ENCODE peak calls at places on chromosomes 11 and 22, in eight cellular contexts. N, F, G, S, J, L, H and E are unnamed samples.

GRCh38 chr22:44544523-44545433 is 46.7 kb upstream of the RTL6 start:
- DNase-seq in S (no peak), G (no peak), J (no peak), H (peak), F (no peak), N (no peak), L (no peak), E (no peak)

GRCh38 chr22:41983516-41983915 is 14.3 kb downstream of the SEPTIN3 start:
- DNase-seq in F (no peak), G (no peak), N (no peak), S (no peak), H (no peak), J (no peak), L (no peak), E (no peak)

GRCh38 chr11:31610544-31610943 is 101.0 kb downstream of the ELP4 start:
- DNase-seq in N (no peak), H (no peak), S (no peak), G (no peak), F (no peak), J (no peak), L (no peak), E (no peak)

GRCh38 chr11:33723238-33723881 is 12.9 kb downstream of the CD59 start:
- DNase-seq in H (no peak), L (no peak), F (no peak), G (peak), N (no peak), S (no peak), J (peak), E (no peak)

GRCh38 chr11:77523712-77524111 is 49.8 kb upstream of the PAK1 start:
- DNase-seq in S (no peak), J (no peak), G (no peak), F (no peak), H (no peak), N (no peak), L (no peak), E (no peak)

GRCh38 chr22:41907436-41908401 is 7.2 kb downstream of the SHISA8 start:
- DNase-seq in H (no peak), G (no peak), S (no peak), J (no peak), F (no peak), L (no peak), N (no peak), E (no peak)

GRCh38 chr11:113378692-113379091 is 8.9 kb upstream of the ANKK1 start:
- DNase-seq in G (no peak), H (no peak), J (no peak), N (no peak), L (no peak), F (no peak), S (no peak), E (no peak)

GRCh38 chr22:49368221-49368975 is 459.3 kb downstream of the BRD1 start:
- DNase-seq in L (no peak), H (peak), N (no peak), S (no peak), F (no peak), J (no peak), G (no peak), E (no peak)

GRCh38 chr22:48438791-48439559 is 1388.7 kb downstream of the BRD1 start:
- DNase-seq in J (peak), L (no peak), N (no peak), F (no peak), G (no peak), H (no peak), S (no peak), E (no peak)

GRCh38 chr11:120710354-120711187 is 199.0 kb downstream of the GRIK4 start:
- DNase-seq in G (peak), N (no peak), H (no peak), S (no peak), L (no peak), F (no peak), J (peak), E (no peak)